ENCODE peak calls at places on chromosomes 2 and 18, in four cellular contexts. W, V, P and X are unnamed samples.

GRCh38 chr2:12008425-12009061 is 262.1 kb downstream of the LPIN1 start:
- DNase-seq in P (no peak), V (peak; percentile 21), W (no peak), X (no peak)

GRCh38 chr2:236081171-236081570 is 87.0 kb downstream of the GBX2 start:
- DNase-seq in P (no peak), V (no peak), W (no peak), X (no peak)

GRCh38 chr2:74368499-74368898 is 11.6 kb downstream of the DCTN1 start:
- DNase-seq in W (no peak), V (no peak), P (no peak), X (no peak)

GRCh38 chr18:51236225-51236624 is 38.7 kb upstream of the MEX3C start:
- DNase-seq in W (no peak), V (peak; percentile 91), P (no peak), X (peak; percentile 50)

GRCh38 chr2:197309369-197310231 is 980 bp downstream of the ANKRD44 start:
- DNase-seq in V (no peak), W (peak; percentile 27), P (no peak), X (no peak)

GRCh38 chr18:44807766-44808165 is 127.1 kb downstream of the SETBP1 start:
- DNase-seq in P (no peak), W (no peak), V (no peak), X (no peak)

GRCh38 chr2:40896358-40896757 is 444.5 kb upstream of the SLC8A1 start:
- DNase-seq in V (no peak), W (no peak), P (no peak), X (no peak)

GRCh38 chr2:173427887-173428683 is 73.4 kb downstream of the CDCA7 start:
- DNase-seq in P (no peak), W (peak; percentile 31), V (peak; percentile 96), X (peak; percentile 94)

GRCh38 chr18:8354304-8354703 is 254.9 kb upstream of the RAB12 start:
- DNase-seq in P (no peak), V (no peak), W (no peak), X (no peak)

GRCh38 chr2:124810132-124810531 is 785.0 kb downstream of the CNTNAP5 start:
- DNase-seq in V (no peak), W (no peak), P (no peak), X (no peak)

GRCh38 chr18:73962251-73962650 is 185.4 kb downstream of the FBXO15 start:
- DNase-seq in V (no peak), P (no peak), W (no peak), X (no peak)

GRCh38 chr2:238586931-238587775 is 160.4 kb downstream of the ASB1 start:
- DNase-seq in P (peak; percentile 23), W (no peak), V (no peak), X (no peak)

GRCh38 chr2:98175811-98176210 is 88.8 kb downstream of the VWA3B start:
- DNase-seq in V (no peak), W (no peak), P (no peak), X (no peak)
- TF ChIP-seq CTCF in V (no peak), W (peak; percentile 24), P (peak; percentile 48), X (peak; percentile 38)

GRCh38 chr2:78979380-78980238 is 45.9 kb upstream of the REG3G start:
- DNase-seq in V (no peak), P (no peak), W (peak; percentile 20), X (no peak)
- TF ChIP-seq CTCF in V (peak; percentile 28), P (peak; percentile 46), W (peak; percentile 50), X (peak; percentile 43)

DNA sequence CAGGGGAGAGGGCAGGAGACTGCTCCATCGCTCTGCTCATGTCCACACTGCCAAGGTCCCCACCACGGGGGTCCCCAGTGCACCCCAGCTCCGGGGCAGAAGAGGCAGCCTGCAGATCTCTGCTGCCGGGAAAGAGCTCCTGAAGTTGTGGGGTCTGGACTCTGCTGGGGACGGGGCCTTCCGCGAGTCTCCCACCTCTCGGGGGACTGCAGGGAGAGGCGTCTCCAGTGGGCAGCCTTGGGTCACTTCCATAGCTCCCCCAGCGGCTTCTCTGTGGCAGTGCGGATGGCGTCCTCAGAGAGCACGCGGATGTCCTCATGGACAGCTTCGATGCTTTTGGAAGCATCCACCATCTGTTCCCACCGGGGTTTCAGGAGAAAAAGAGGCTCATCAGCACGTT is 10.7 kb downstream of the DTYMK start:
- DNase-seq in W (no peak), V (no peak), P (no peak), X (no peak)
- TF ChIP-seq CTCF in W (no peak), V (no peak), P (no peak), X (no peak)

GRCh38 chr2:792687-793086 is 115.5 kb upstream of the TMEM18 start:
- DNase-seq in P (peak; percentile 26), V (no peak), W (no peak), X (no peak)
- TF ChIP-seq CTCF in P (no peak), V (no peak), W (no peak), X (no peak)

DNA sequence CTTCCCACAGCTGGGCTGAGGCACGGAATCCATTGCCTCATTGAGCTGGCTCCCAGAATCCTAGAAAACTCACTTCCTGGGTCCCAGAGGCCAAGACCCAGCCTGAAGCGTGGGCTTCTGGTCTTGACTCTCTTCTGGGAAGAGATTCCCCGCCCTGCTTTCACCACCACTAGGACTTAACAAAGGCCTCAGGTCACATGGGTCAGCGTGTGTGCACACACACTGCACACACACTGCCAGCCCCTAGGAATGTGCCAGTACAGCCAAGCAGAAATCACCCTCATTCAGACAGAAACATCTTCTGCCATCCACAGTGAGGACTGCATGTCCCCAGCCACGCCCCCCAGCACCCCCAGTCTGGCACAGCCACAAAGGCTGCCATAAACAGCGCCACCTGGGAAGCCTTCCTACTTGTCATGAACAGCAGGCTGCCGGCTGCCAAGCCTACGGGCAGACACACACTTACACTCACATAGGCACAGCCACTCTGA is 165.7 kb downstream of the TNS1 start:
- DNase-seq in V (no peak), P (peak; percentile 95), W (peak; percentile 85), X (no peak)
- TF ChIP-seq CTCF in V (peak; percentile 6), P (peak; percentile 46), W (peak; percentile 9), X (peak; percentile 26)

DNA sequence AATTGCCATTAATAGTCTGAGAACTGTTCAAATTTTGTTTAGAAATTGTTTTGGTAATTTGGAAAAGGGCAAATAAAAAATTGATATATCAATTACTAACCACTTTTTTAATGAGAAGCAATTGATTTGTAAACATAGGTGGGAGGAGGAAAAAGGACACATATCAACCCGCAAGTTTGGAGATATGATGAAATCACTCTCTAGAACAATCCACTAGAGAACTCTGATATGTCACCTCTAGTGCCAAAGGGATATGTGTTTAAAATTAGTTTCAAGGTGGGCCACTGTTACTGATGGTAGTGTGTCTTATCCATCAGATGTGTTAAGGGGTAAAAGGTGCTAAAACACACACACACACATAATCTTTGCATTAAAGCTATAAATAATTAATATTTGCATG is 16.6 kb downstream of the IFIH1 start:
- DNase-seq in W (no peak), P (no peak), V (no peak), X (no peak)
- TF ChIP-seq CTCF in W (no peak), P (no peak), V (no peak), X (no peak)

GRCh38 chr18:22108674-22109073 is 60.7 kb upstream of the GATA6 start:
- DNase-seq in V (no peak), P (no peak), W (no peak), X (no peak)
- TF ChIP-seq CTCF in V (no peak), P (no peak), W (no peak), X (no peak)

GRCh38 chr18:11163668-11164067 is 14.3 kb upstream of the PIEZO2 start:
- DNase-seq in P (no peak), W (no peak), V (no peak), X (no peak)
- TF ChIP-seq CTCF in P (peak; percentile 57), W (peak; percentile 27), V (no peak), X (peak; percentile 41)

GRCh38 chr2:237256845-237257244 is 157.1 kb downstream of the COL6A3 start:
- DNase-seq in W (peak; percentile 55), P (peak; percentile 79), V (no peak), X (no peak)

GRCh38 chr2:237260032-237260431 is 153.9 kb downstream of the COL6A3 start:
- DNase-seq in P (no peak), W (no peak), V (no peak), X (no peak)

GRCh38 chr2:237257471-237257951 is 156.5 kb downstream of the COL6A3 start:
- DNase-seq in W (no peak), P (no peak), V (no peak), X (no peak)

GRCh38 chr2:237259201-237259600 is 154.8 kb downstream of the COL6A3 start:
- DNase-seq in P (no peak), V (no peak), W (no peak), X (no peak)

GRCh38 chr2:237258146-237258545 is 155.8 kb downstream of the COL6A3 start:
- DNase-seq in W (no peak), V (no peak), P (no peak), X (no peak)
- TF ChIP-seq CTCF in W (peak; percentile 5), V (no peak), P (peak; percentile 27), X (no peak)

GRCh38 chr2:118310878-118311442 is 222.7 kb downstream of the INSIG2 start:
- DNase-seq in W (peak; percentile 17), P (no peak), V (no peak), X (no peak)

GRCh38 chr2:118315606-118316005 is 227.3 kb downstream of the INSIG2 start:
- DNase-seq in W (no peak), P (no peak), V (no peak), X (no peak)

GRCh38 chr2:118310016-118310877 is 222.0 kb downstream of the INSIG2 start:
- DNase-seq in P (no peak), W (no peak), V (no peak), X (no peak)

GRCh38 chr2:118309201-118310015 is 221.1 kb downstream of the INSIG2 start:
- DNase-seq in V (no peak), P (no peak), W (no peak), X (no peak)

GRCh38 chr2:118312963-118313756 is 224.9 kb downstream of the INSIG2 start:
- DNase-seq in V (no peak), P (no peak), W (no peak), X (no peak)
- TF ChIP-seq CTCF in V (no peak), P (no peak), W (no peak), X (no peak)